ENCODE peak calls at places on chromosomes 7 and 10, in nine cellular contexts. E, Q, D, O, A, I, J, S and C are unnamed samples.

GRCh38 chr10:61628875-61629513 is 33.7 kb upstream of the CABCOCO1 start:
- DNase-seq in E (no peak), Q (no peak), D (no peak), O (peak; percentile 58), A (no peak), I (no peak), J (no peak), S (peak; percentile 74), C (no peak)

GRCh38 chr10:60238408-60239100 is 151.1 kb downstream of the ANK3 start:
- DNase-seq in E (no peak), Q (no peak), D (no peak), O (peak; percentile 14), A (no peak), I (no peak), J (no peak), S (peak; percentile 15), C (no peak)

GRCh38 chr7:122438001-122438400 is 133.5 kb upstream of the FEZF1 start:
- DNase-seq in E (no peak), Q (no peak), D (no peak), O (no peak), A (peak; percentile 50), I (no peak), J (no peak), S (no peak), C (no peak)

GRCh38 chr10:76973515-76974289 is 663.9 kb downstream of the KCNMA1 start:
- DNase-seq in E (no peak), Q (no peak), D (no peak), O (peak; percentile 55), A (no peak), I (no peak), J (no peak), S (no peak), C (no peak)

GRCh38 chr7:132390705-132391104 is 185.6 kb downstream of the PLXNA4 start:
- DNase-seq in E (no peak), Q (no peak), D (no peak), O (peak; percentile 92), A (no peak), I (no peak), J (no peak), S (no peak), C (no peak)

GRCh38 chr10:5481121-5481520 is 18.2 kb downstream of the CALML5 start:
- DNase-seq in E (no peak), Q (no peak), D (no peak), O (peak; percentile 73), A (no peak), I (no peak), J (no peak), S (no peak), C (no peak)

GRCh38 chr7:93016681-93017349 is 101.0 kb downstream of the SAMD9 start:
- DNase-seq in E (no peak), Q (no peak), D (no peak), O (no peak), A (no peak), I (no peak), J (no peak), S (no peak), C (no peak)

GRCh38 chr7:140640060-140640611 is 477 bp downstream of the DENND2A start:
- DNase-seq in E (peak; percentile 70), Q (peak; percentile 82), D (no peak), O (peak; percentile 95), A (no peak), I (no peak), J (no peak), S (no peak), C (no peak)

GRCh38 chr7:28163955-28164354 is 16.6 kb downstream of the JAZF1 start:
- DNase-seq in E (no peak), Q (no peak), D (no peak), O (no peak), A (no peak), I (no peak), J (no peak), S (no peak), C (no peak)

GRCh38 chr10:43222296-43222695 is 44.6 kb downstream of the RASGEF1A start:
- DNase-seq in E (peak; percentile 9), Q (peak; percentile 35), D (no peak), O (peak; percentile 25), A (no peak), I (no peak), J (no peak), S (no peak), C (no peak)

GRCh38 chr10:43938810-43939209 is 290.1 kb upstream of the ZNF32 start:
- DNase-seq in E (no peak), Q (peak; percentile 58), D (peak; percentile 44), O (no peak), A (no peak), I (no peak), J (no peak), S (no peak), C (no peak)

GRCh38 chr7:116984917-116985316 is 31.6 kb downstream of the ST7 start:
- DNase-seq in E (no peak), Q (no peak), D (no peak), O (peak; percentile 57), A (no peak), I (no peak), J (no peak), S (no peak), C (peak; percentile 42)

GRCh38 chr10:110074986-110075664 is 67.3 kb downstream of the ADD3 start:
- DNase-seq in E (no peak), Q (no peak), D (no peak), O (peak; percentile 74), A (no peak), I (no peak), J (no peak), S (no peak), C (no peak)

GRCh38 chr7:15829689-15830088 is 143.2 kb upstream of the MEOX2 start:
- DNase-seq in E (peak; percentile 68), Q (no peak), D (peak; percentile 89), O (no peak), A (no peak), I (no peak), J (no peak), S (no peak), C (no peak)

GRCh38 chr7:135174941-135175340 is 4.4 kb upstream of the CYREN start:
- DNase-seq in E (no peak), Q (no peak), D (no peak), O (no peak), A (no peak), I (no peak), J (no peak), S (no peak), C (no peak)

GRCh38 chr7:27435461-27435860 is 192.9 kb downstream of the EVX1 start:
- DNase-seq in E (no peak), Q (no peak), D (no peak), O (peak; percentile 77), A (no peak), I (peak; percentile 60), J (no peak), S (no peak), C (no peak)

DNA sequence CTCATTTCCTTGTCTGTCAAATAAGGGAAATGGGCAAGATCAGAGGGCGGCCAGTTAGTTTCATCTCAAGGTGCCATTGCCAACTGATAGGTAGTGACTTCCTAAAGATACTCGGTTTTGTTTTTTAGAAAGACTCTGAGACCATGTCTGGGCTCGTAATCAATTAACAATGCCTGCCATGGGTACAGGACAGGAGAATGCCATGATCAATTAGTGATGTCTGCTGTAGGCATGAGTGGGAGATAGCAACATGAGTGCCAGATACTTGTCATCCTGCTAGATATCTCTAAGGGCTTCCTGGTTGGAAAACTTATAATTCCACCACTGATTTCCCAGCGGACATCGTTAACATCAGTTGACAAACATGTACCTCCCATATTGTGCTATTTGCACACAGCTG is 64.8 kb downstream of the SH3PXD2A start:
- DNase-seq in E (no peak), Q (no peak), D (no peak), O (no peak), A (no peak), I (no peak), J (no peak), S (no peak), C (no peak)
- H3K27ac ChIP-seq in E (no peak overlapping the region), Q (no peak overlapping the region), D (peak overlapping the region; percentile 53), O (no peak overlapping the region), A (no peak overlapping the region), I (no peak overlapping the region), J (no peak overlapping the region), S (no peak overlapping the region), C (no peak overlapping the region)

DNA sequence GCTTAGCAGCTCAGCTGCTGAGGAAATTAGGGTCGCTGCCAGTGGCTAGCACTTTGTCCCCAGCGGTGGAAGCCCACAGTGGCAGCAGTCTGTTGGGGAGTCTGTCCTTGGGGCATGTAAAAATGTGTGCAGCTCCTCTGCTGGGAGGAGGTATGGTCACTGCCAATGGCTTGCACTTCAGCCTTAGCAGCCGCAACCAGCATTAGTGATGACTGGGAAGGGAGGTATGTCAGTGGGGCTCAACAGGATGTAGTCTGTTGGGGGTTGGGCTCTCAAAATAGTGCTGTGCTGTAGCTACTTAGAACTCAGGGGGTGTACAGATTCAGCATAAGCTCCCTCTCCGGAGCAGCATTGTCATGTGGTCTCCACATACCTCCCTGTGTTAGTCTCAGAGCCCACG is 189.9 kb downstream of the ZEB1 start:
- DNase-seq in E (no peak), Q (no peak), D (no peak), O (no peak), A (no peak), I (no peak), J (no peak), S (no peak), C (no peak)
- H3K27me3 ChIP-seq in E (no peaks in the 10 kb centered on the region), Q (no peaks in the 10 kb centered on the region), D (no peaks in the 10 kb centered on the region), O (no peaks in the 10 kb centered on the region), A (no peaks in the 10 kb centered on the region), I (no peaks in the 10 kb centered on the region), J (no peaks in the 10 kb centered on the region), S (no peaks in the 10 kb centered on the region), C (no peaks in the 10 kb centered on the region)

DNA sequence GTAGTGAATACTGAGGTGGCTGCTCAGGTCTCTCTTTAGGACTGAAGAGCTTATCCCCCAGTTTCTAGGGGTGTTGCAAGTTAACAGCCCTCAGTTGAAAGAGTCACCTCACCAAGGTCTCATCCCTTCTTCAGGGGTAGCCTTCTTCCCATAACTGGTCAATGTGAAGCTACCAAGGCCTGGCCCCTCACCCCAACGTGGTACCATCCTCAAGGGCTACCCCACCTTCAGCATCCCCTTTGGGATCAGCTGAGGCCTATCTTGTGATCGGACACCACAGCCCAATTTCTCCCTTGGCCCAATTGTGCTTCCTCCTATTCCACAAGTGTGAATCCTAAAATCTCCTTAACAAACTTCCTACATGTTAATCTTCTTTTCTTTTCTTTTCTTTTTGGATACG is 289.5 kb upstream of the MKLN1 start:
- DNase-seq in E (no peak), Q (no peak), D (no peak), O (no peak), A (no peak), I (no peak), J (no peak), S (no peak), C (no peak)
- H3K27ac ChIP-seq in E (no peak overlapping the region), Q (peak overlapping the region; percentile 45), D (peak overlapping the region; percentile 61), O (no peak overlapping the region), A (no peak overlapping the region), I (peak overlapping the region; percentile 30), J (no peak overlapping the region), S (peak overlapping the region; percentile 25), C (no peak overlapping the region)

DNA sequence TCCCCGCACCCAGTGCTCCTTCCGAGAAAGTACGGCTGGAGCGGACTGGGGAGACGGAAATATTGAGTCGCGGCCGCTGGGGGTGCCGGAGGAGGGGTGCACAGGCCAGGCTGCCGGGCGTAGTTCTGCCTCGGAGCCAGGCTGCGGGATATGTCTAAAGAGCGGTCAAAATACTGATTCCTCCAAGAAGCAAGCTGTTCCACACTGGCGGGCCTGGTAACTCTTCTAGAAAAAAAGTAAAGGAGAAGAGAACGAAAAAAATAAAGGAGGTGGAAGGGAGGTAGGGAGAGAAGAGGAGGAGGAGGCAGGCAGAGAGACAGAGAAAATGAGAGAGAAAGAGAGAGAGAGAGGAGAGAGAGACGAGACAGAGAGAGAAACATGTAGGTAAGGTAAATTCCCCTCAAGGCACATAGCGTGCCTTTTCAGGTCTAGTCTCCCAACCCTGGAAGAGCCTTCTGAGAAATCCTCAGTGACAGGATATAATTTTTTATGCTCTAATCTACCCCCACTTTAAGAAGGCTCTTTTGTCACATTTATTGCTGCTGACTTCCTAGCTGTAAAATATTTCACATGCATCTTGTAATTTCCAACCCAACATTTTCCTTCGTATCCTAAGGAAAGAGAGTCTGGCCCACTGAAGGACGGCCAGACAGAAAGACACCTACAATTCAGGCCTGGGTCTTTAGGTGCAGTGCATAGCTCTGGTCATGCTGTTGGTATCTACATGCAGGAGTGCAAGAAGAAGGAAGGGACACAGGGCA is 5.7 kb downstream of the DLX5 start:
- DNase-seq in E (no peak), Q (no peak), D (peak; percentile 44), O (no peak), A (peak; percentile 27), I (peak; percentile 64), J (no peak), S (no peak), C (no peak)
- H3K27me3 ChIP-seq in E (peaks cover 99% of the 10 kb centered on the region), Q (peaks cover 100% of the 10 kb centered on the region), D (no peaks in the 10 kb centered on the region), O (peaks cover 9% of the 10 kb centered on the region), A (peaks cover 98% of the 10 kb centered on the region), I (peaks cover 74% of the 10 kb centered on the region), J (peaks cover 36% of the 10 kb centered on the region), S (peaks cover 20% of the 10 kb centered on the region), C (peaks cover 57% of the 10 kb centered on the region)